ENCODE peak calls at places on chromosomes 1 and 21, in four cellular contexts. K, R, Y and G are unnamed samples.

GRCh38 chr1:116667577-116668105 is at the start of gene IGSF3:
- DNase-seq in K (peak), R (peak), Y (peak), G (peak)

GRCh38 chr21:37986751-37987399 is 70.6 kb upstream of the KCNJ6 start:
- DNase-seq in K (no peak), R (no peak), Y (peak), G (no peak)

GRCh38 chr1:116382857-116383256 is 9.8 kb downstream of the ATP1A1 start:
- DNase-seq in K (no peak), R (no peak), Y (no peak), G (no peak)

GRCh38 chr21:42721341-42721824 is 68.0 kb downstream of the PDE9A start:
- DNase-seq in K (no peak), R (peak), Y (no peak), G (peak)

GRCh38 chr1:160618327-160618726 is 28.5 kb downstream of the SLAMF1 start:
- DNase-seq in K (no peak), R (no peak), Y (no peak), G (no peak)

GRCh38 chr1:213993929-213994328 is 6.2 kb downstream of the PROX1 start:
- DNase-seq in K (no peak), R (no peak), Y (no peak), G (no peak)

GRCh38 chr1:9250586-9251381 is 16.2 kb downstream of the H6PD start:
- DNase-seq in K (peak), R (no peak), Y (no peak), G (no peak)

GRCh38 chr1:54703471-54703870 is 12.2 kb upstream of the TTC4 start:
- DNase-seq in K (no peak), R (no peak), Y (no peak), G (no peak)

GRCh38 chr1:154170547-154171221 is 15.8 kb upstream of the NUP210L start:
- DNase-seq in K (no peak), R (no peak), Y (no peak), G (no peak)

GRCh38 chr1:69940816-69941215 is 264.6 kb downstream of the LRRC40 start:
- DNase-seq in K (no peak), R (no peak), Y (no peak), G (no peak)

GRCh38 chr1:166032901-166033371 is 133.9 kb downstream of the FAM78B start:
- DNase-seq in K (no peak), R (no peak), Y (no peak), G (no peak)

GRCh38 chr1:29426701-29427279 is 190.5 kb downstream of the PTPRU start:
- DNase-seq in K (no peak), R (no peak), Y (no peak), G (no peak)

GRCh38 chr1:229109320-229109761 is 161.6 kb upstream of the RAB4A start:
- DNase-seq in K (no peak), R (no peak), Y (no peak), G (no peak)

GRCh38 chr21:45838636-45839035 is 142.9 kb upstream of the COL6A1 start:
- DNase-seq in K (peak), R (no peak), Y (no peak), G (no peak)

GRCh38 chr1:169115891-169116585 is 9.5 kb downstream of the ATP1B1 start:
- DNase-seq in K (peak), R (peak), Y (peak), G (peak)

GRCh38 chr1:217076902-217077301 is 353.7 kb upstream of the ESRRG start:
- DNase-seq in K (peak), R (no peak), Y (no peak), G (peak)

GRCh38 chr1:212269306-212269705 is 15.9 kb upstream of the PPP2R5A start:
- DNase-seq in K (no peak), R (no peak), Y (no peak), G (no peak)

GRCh38 chr1:240169188-240169587 is 77.5 kb downstream of the FMN2 start:
- DNase-seq in K (peak), R (no peak), Y (peak), G (no peak)